ENCODE peak calls at places on chromosomes 12 and 14, in nine cellular contexts. D is Calu3, S is type B pancreatic cell, R is epithelial cell of proximal tubule, K is Panc1, I is foreskin fibroblast, X is ovary, M is AG09309, N is A673. F is an unnamed sample.

GRCh38 chr12:88562151-88562550 is 18.1 kb downstream of the KITLG start:
- DNase-seq in R (no peak), D (no peak), S (no peak), N (no peak), M (no peak), I (no peak), K (no peak), X (no peak), F (no peak)

GRCh38 chr12:121915841-121916321 is 2.5 kb upstream of the CFAP251 start:
- DNase-seq in K (no peak), N (peak; percentile 87), R (no peak), X (no peak), I (peak; percentile 64), D (no peak), M (no peak), S (no peak), F (no peak)

GRCh38 chr14:21023174-21023573 is 1.7 kb downstream of the NDRG2 start:
- DNase-seq in I (no peak), K (no peak), M (no peak), R (no peak), X (no peak), S (no peak), D (no peak), N (no peak), F (no peak)

GRCh38 chr12:122023339-122024131 is 1.9 kb downstream of the BCL7A start:
- DNase-seq in X (peak; percentile 78), K (no peak), R (no peak), M (peak; percentile 27), D (peak; percentile 78), I (peak; percentile 91), S (no peak), N (peak; percentile 52), F (peak; percentile 69)

GRCh38 chr12:46460682-46461215 is 88.2 kb upstream of the SLC38A2 start:
- DNase-seq in I (no peak), S (no peak), R (no peak), X (no peak), M (no peak), K (no peak), D (no peak), N (no peak), F (no peak)

GRCh38 chr14:103820908-103821307 is 26.5 kb downstream of the PPP1R13B start:
- DNase-seq in K (no peak), R (no peak), D (no peak), M (no peak), X (no peak), I (no peak), N (peak; percentile 81), S (no peak), F (no peak)

GRCh38 chr12:109464642-109465351 is 12.3 kb downstream of the KCTD10 start:
- DNase-seq in R (no peak), X (no peak), S (no peak), D (no peak), M (no peak), N (peak; percentile 44), I (peak; percentile 67), K (no peak), F (no peak)

GRCh38 chr14:75306917-75307699 is 28.5 kb downstream of the FOS start:
- DNase-seq in S (no peak), R (no peak), K (no peak), M (no peak), X (no peak), I (peak; percentile 22), N (peak; percentile 60), D (peak; percentile 21), F (peak; percentile 61)

GRCh38 chr12:91567100-91567485 is 384.5 kb upstream of the DCN start:
- DNase-seq in D (no peak), M (no peak), N (no peak), I (peak; percentile 12), X (no peak), K (no peak), S (no peak), R (no peak), F (no peak)

GRCh38 chr12:117231750-117232149 is 41.5 kb upstream of the FBXO21 start:
- DNase-seq in I (no peak), N (no peak), K (no peak), S (no peak), X (no peak), D (no peak), R (no peak), M (no peak), F (peak; percentile 5)

GRCh38 chr12:114834621-114835020 is 150.6 kb upstream of the TBX3 start:
- DNase-seq in M (no peak), N (no peak), X (no peak), K (no peak), R (no peak), I (peak; percentile 38), S (no peak), D (no peak), F (no peak)

GRCh38 chr12:16955083-16955657 is 349.2 kb upstream of the LMO3 start:
- DNase-seq in I (no peak), D (no peak), S (no peak), N (peak; percentile 72), M (no peak), K (no peak), X (no peak), R (peak; percentile 50), F (no peak)

GRCh38 chr14:48936352-48936751 is 649.8 kb downstream of the RPS29 start:
- DNase-seq in R (no peak), D (no peak), M (no peak), I (peak; percentile 3), S (no peak), N (peak; percentile 83), X (no peak), K (no peak), F (no peak)

GRCh38 chr12:96195845-96196451 is 1.8 kb downstream of the ELK3 start:
- DNase-seq in R (no peak), D (peak; percentile 17), K (no peak), S (no peak), X (no peak), M (no peak), I (peak; percentile 81), N (peak; percentile 96), F (peak; percentile 72)

GRCh38 chr12:43653917-43654316 is 101.9 kb upstream of the ADAMTS20 start:
- DNase-seq in X (no peak), R (no peak), N (no peak), S (no peak), K (no peak), D (no peak), M (no peak), I (no peak), F (no peak)

GRCh38 chr14:89681086-89682018 is 264.3 kb upstream of the FOXN3 start:
- DNase-seq in S (no peak), K (no peak), M (no peak), R (no peak), X (no peak), N (no peak), I (no peak), D (no peak), F (peak; percentile 83)

DNA sequence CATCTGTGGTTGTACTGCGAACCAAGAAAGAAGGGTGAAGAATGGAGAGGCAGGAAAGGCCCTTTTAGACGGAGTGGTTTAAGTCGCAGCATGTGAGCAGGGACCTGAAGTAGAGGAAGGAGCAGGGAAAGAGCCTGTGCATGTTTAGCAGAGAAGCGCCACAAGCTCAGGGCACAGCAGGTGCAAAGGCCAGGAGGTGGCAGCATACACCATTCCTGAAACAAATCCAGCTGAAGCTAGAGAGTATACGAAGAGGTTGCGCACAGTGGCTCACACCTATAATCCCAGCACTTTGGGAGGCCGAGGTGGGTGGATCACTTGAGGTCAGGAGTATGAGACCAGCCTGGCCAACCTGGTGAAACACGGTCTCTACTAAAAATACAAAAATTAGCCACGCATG is 49.9 kb downstream of the HELB start:
- DNase-seq in K (no peak), M (no peak), X (no peak), I (peak; percentile 61), N (peak; percentile 34), S (no peak), D (peak; percentile 58), R (no peak), F (peak; percentile 20)
- TF ChIP-seq CTCF in K (peak; percentile 72), M (peak; percentile 46), X (no peak), I (peak; percentile 28), N (peak; percentile 48), S (peak; percentile 64), D (peak; percentile 29), R (peak; percentile 66), F (no peak)

GRCh38 chr12:78963439-78964222 is 99.1 kb downstream of the SYT1 start:
- DNase-seq in X (no peak), M (no peak), D (no peak), R (no peak), S (no peak), I (peak; percentile 76), N (no peak), K (peak; percentile 15), F (no peak)

GRCh38 chr12:78961171-78961570 is 96.6 kb downstream of the SYT1 start:
- DNase-seq in R (no peak), D (no peak), I (no peak), X (no peak), K (no peak), N (no peak), M (no peak), S (no peak), F (no peak)

GRCh38 chr12:78964521-78964920 is 99.9 kb downstream of the SYT1 start:
- DNase-seq in S (no peak), D (no peak), M (no peak), N (no peak), I (no peak), X (no peak), R (no peak), K (no peak), F (no peak)

GRCh38 chr12:78959556-78959955 is 95.0 kb downstream of the SYT1 start:
- DNase-seq in X (no peak), D (no peak), M (no peak), S (no peak), K (no peak), R (no peak), N (no peak), I (no peak), F (no peak)
- TF ChIP-seq CTCF in X (no peak), D (no peak), M (no peak), S (no peak), K (no peak), R (no peak), N (no peak), I (no peak), F (no peak)

GRCh38 chr12:75571204-75571603 is 59.8 kb upstream of the KRR1 start:
- DNase-seq in K (no peak), S (no peak), R (no peak), X (no peak), M (no peak), N (peak; percentile 74), I (no peak), D (no peak), F (no peak)
- TF ChIP-seq CTCF in K (no peak), S (no peak), R (no peak), X (no peak), M (no peak), N (no peak), I (no peak), D (no peak), F (no peak)

DNA sequence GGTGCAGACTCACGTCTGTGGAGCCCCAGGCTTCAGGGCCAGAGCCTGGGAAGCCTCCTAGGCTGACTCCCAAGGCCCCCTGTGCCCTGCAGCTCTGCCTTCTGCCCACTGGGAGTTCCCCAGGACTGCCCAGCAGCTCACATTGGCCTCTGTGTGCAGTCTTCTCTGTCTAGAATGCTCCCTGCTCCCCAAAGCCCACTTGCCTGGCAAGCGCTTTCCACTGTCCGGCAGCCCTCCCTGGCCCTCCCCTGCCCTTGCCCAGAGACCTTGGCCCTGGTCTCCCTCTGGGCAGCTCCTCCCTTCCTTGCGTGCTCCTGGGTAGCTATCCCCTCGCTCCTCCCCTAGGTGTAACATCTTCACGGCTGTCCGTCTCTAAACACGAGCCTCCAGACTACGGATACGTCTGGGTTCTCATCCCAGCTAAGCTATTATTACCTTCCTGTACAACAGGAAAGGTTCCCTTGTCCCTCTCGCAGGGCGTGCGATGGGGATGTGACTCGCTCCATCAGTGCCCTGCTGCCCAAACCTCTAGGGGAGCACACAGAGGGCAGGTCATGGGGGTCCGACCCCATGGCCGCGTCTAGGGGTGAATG is 325.5 kb upstream of the RTL1 start:
- DNase-seq in I (no peak), K (no peak), S (peak; percentile 50), D (no peak), X (no peak), N (no peak), R (no peak), M (no peak), F (no peak)
- TF ChIP-seq CTCF in I (no peak), K (no peak), S (no peak), D (no peak), X (no peak), N (no peak), R (no peak), M (no peak), F (no peak)

F was measured in activated CD8-positive, alpha-beta T cell treated with anti-CD3 and anti-CD28 coated beads for 36 hours.